ENCODE peak calls at places on chromosomes 1 and 21, in four cellular contexts. V is ovary, U is GM12891, F is testis. T is an unnamed sample.

GRCh38 chr1:24714859-24715520 is 30.3 kb upstream of the CLIC4 start:
- DNase-seq in V (no peak), U (no peak), F (peak; percentile 56), T (no peak)

GRCh38 chr1:160367934-160368923 is 1.4 kb downstream of the NHLH1 start:
- DNase-seq in V (no peak), U (no peak), F (no peak), T (no peak)

GRCh38 chr1:28197682-28198415 is 21.4 kb upstream of the PTAFR start:
- DNase-seq in V (no peak), U (no peak), F (no peak), T (no peak)

GRCh38 chr21:46096997-46097825 is 701 bp upstream of the COL6A2 start:
- DNase-seq in V (peak; percentile 37), U (no peak), F (peak; percentile 13), T (peak; percentile 70)

GRCh38 chr1:228018961-228019721 is 12.3 kb downstream of the WNT3A start:
- DNase-seq in V (no peak), U (no peak), F (no peak), T (peak; percentile 64)

GRCh38 chr1:73343947-73344346 is 854.0 kb downstream of the LRRIQ3 start:
- DNase-seq in V (no peak), U (no peak), F (no peak), T (peak; percentile 39)

GRCh38 chr1:19087737-19088594 is 122.1 kb downstream of the UBR4 start:
- DNase-seq in V (no peak), U (no peak), F (no peak), T (no peak)

GRCh38 chr1:195733826-195734225 is 874.4 kb downstream of the KCNT2 start:
- DNase-seq in V (no peak), U (no peak), F (peak; percentile 49), T (no peak)

GRCh38 chr1:66867501-66867900 is 57.2 kb downstream of the DNAI4 start:
- DNase-seq in V (no peak), U (no peak), F (no peak), T (no peak)

GRCh38 chr1:166489356-166489669 is 322.5 kb upstream of the FAM78B start:
- DNase-seq in V (no peak), U (no peak), F (no peak), T (no peak)

GRCh38 chr1:32774950-32775634 is 42.1 kb downstream of the YARS1 start:
- DNase-seq in V (no peak), U (no peak), F (no peak), T (no peak)

GRCh38 chr1:68625636-68626035 is 128.8 kb upstream of the DEPDC1 start:
- DNase-seq in V (no peak), U (no peak), F (no peak), T (no peak)

GRCh38 chr21:41726970-41727783 is 39.7 kb downstream of the RIPK4 start:
- DNase-seq in V (no peak), U (no peak), F (no peak), T (no peak)

GRCh38 chr1:27868932-27869718 is 3.2 kb upstream of the THEMIS2 start:
- DNase-seq in V (no peak), U (no peak), F (no peak), T (peak; percentile 91)

DNA sequence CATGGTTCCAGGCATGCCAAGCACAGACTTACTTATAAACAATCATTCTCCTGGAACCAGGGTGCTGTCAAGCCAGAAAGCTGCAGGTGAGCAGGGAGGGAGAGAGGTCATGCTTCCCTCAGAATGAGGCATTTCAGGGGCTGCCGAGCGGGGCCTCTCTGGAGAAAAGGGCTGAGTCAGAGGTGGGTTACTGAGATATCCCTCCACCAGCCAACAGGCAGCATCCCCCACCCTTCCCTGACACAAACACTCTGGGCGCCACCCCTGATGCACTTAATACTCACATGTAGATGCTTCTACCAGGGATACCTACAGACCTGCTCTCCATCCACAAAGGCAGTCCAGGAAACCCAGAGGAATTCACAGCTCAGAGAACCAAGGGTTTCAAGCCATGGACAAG is 13.1 kb downstream of the STK40 start:
- DNase-seq in V (no peak), U (no peak), F (no peak), T (no peak)
- TF ChIP-seq POLR2A in V (no peak), U (no peak), F (no peak), T (no peak)

DNA sequence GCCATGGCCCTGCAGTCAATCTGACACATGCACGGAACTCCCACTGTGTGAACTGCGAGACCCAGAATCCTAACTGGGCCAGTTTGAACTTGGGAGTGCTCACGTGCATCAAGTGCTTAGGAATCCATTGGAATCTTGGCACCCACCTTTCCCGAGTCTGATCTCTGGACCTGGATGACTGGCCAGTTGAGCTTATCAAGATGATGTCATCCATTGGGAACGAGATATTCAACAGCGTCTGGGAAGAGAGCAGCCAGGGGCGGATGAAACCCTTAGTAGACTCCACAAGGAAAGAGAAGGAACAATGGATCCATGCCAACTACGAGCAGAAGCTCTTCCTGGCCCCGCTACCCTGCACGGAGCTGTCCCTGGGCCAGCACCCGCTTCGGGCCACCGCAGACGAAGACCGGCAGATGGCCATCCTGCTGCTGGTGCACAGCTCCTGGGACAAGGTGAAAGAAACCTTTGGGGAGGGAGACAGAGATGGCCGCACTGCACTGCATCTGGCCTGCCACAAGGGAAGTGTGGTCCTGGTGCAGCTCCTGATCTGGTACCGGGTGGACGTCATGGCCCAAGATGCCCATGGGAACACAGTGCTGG is 3.1 kb upstream of the TDRD5 start:
- DNase-seq in V (no peak), U (no peak), F (no peak), T (no peak)
- TF ChIP-seq POLR2A in V (no peak), U (no peak), F (no peak), T (no peak)

DNA sequence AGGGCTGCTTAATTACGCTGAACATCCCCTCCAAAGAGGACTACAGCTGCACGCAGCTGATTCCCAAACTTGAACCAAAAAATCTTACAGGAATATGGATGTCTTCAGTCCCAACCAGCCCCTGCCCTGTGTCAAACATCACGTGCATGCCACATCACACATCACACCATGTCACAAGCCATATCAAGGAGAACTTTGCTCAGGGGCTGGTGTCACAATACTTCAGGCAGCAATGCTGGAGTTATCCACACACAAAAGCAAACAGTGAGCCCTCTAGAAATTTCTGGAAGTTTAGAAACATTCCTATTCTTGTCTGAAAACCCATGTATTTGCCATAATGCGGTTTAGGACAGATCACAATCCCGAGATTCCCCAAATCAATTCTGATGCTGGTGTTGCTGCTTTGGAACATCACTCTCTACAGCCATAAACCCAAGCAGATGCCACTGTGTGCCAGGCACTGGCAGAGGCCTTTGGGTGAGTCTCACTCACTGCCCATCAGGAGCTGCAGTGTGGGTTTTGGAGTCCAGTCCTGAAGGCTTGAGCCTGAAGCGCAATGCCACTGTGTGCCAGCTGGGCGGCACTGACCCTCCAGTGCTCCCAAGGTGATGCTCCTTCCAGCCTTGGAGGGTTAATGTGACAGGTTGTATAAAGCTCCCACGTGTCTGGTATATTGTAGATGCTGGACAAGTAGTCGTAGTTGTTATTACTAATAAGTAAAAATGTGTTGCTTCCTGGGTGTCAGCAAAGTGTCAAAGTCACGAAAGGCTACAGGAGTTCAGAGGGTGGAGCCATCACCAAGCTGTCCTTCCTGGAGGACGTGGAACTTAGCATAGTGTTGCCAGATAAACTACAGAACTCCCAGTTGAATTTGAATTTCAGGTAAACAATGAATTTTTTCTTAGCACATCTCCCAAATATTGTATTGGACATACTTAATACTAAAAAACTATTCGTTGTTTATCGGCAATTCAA is 20.1 kb upstream of the EFNA1 start:
- DNase-seq in V (no peak), U (no peak), F (no peak), T (no peak)
- TF ChIP-seq POLR2A in V (no peak), U (no peak), F (no peak), T (no peak)

GRCh38 chr1:109621402-109622101 is 1.9 kb downstream of the AMPD2 start:
- DNase-seq in V (no peak), U (no peak), F (no peak), T (no peak)

GRCh38 chr1:109619655-109620395 is at the start of gene AMPD2:
- DNase-seq in V (peak; percentile 75), U (peak; percentile 76), F (peak; percentile 75), T (peak; percentile 95)

GRCh38 chr1:109620396-109620817 is 770 bp downstream of the AMPD2 start:
- DNase-seq in V (no peak), U (no peak), F (no peak), T (no peak)

GRCh38 chr1:109622103-109622892 is 2.7 kb downstream of the AMPD2 start:
- DNase-seq in V (no peak), U (no peak), F (no peak), T (no peak)

DNA sequence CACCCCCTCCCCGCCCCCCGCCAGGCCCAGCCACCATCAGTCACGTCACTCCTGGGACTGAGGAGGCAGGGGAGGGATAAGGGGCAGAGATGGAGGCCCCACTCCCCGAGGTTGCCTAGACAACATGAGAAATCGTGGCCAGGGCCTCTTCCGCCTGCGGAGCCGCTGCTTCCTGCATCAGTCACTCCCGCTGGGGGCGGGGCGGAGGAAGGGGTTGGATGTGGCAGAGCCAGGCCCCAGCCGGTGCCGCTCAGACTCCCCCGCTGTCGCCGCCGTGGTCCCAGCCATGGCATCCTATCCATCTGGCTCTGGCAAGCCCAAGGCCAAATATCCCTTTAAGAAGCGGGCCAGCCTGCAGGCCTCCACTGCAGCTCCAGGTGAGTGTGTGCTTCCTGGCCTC is 1.3 kb downstream of the AMPD2 start:
- DNase-seq in V (peak; percentile 92), U (peak; percentile 98), F (peak; percentile 95), T (peak; percentile 100)
- TF ChIP-seq POLR2A in V (no peak), U (no peak), F (no peak), T (no peak)

DNA sequence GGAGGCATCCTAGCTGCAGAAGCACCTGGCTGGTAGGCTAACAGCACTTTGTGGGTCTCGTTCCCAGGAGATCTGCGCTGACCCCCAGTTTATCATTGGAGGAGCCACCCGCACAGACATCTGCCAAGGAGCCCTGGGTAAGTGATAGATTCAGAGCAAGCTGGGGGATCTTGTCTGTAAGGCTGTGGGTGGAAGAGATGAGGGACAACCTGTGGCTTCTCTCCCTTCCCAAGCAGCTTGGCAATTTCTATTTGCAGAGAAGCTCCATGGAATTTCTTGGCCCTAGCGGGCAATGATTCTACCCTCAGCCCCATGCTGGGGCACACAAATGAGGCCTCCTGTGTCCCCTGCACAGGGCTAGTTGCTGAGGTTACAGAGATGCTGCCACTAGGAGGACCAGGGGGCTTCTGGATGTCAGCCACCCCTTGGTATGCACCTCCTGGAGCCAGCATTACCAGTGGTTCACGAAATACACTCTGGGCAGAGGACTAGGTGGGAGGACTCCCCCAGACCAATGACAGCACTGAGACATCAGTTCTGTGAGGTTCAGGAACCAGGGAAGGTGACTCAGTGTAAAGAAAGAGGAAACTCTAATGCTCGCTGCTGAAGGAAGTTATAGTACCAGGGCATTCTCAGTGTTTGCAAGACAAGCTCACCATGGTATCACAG is 5.5 kb downstream of the CAPN2 start:
- DNase-seq in V (no peak), U (no peak), F (no peak), T (no peak)
- TF ChIP-seq POLR2A in V (no peak), U (no peak), F (no peak), T (no peak)

DNA sequence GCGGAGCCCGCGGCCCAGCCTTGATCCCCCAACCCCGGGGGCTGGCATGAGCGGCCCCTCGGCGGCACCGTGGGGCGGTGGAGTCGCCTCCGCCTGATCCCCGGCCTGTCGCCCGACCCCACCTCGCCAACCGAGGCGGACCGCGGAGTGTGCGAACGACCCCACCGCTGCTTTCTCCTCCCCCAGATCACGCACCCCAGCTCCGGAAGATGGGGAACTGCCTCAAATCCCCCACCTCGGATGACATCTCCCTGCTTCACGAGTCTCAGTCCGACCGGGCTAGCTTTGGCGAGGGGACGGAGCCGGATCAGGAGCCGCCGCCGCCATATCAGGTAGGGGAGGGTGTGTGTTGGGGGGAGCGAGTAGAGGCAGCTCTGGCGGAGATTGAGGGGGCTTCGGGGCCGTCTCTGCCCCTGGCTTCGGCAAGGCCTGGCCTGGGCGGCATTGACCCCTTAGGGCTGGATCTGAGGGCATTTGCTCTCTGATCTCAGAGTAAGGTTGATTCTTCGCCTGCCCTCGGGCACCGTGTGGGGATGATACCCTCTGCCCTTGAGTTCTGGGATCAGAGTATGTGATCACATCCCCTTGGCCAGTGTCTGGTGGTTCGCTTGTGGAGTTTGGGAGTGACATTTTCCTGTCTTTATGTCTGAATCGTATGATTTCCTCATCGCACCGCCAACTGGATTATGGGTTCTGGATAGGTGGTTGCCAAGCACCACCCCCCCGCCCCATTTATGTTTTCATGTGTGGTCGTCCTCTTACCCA is 657 bp downstream of the RNF11 start:
- DNase-seq in V (peak; percentile 62), U (no peak), F (peak; percentile 60), T (peak; percentile 91)
- TF ChIP-seq POLR2A in V (peak; percentile 33), U (no peak), F (no peak), T (no peak)